ENCODE peak calls at places on chromosomes 12 and 14, in eight cellular contexts. Q, I, S, J, B, F, K and A are unnamed samples.

GRCh38 chr12:94560416-94561221 is 89.7 kb downstream of the TMCC3 start:
- DNase-seq in F (no peak), B (no peak), J (peak), S (peak), I (no peak), K (no peak), Q (peak), A (peak)

GRCh38 chr12:92859650-92860386 is 69.3 kb downstream of the EEA1 start:
- DNase-seq in I (no peak), K (no peak), Q (no peak), J (no peak), B (no peak), S (no peak), F (no peak), A (no peak)

GRCh38 chr14:103894034-103894722 is 34.1 kb upstream of the TDRD9 start:
- DNase-seq in B (no peak), I (no peak), J (no peak), F (no peak), S (no peak), K (no peak), Q (no peak), A (no peak)

GRCh38 chr14:89578048-89578619 is 161.1 kb upstream of the FOXN3 start:
- DNase-seq in K (no peak), J (no peak), Q (peak), F (no peak), B (no peak), I (no peak), S (no peak), A (peak)

GRCh38 chr12:98998697-98999299 is 353.7 kb downstream of the APAF1 start:
- DNase-seq in S (no peak), I (no peak), K (no peak), Q (peak), F (peak), B (no peak), J (no peak), A (peak)

GRCh38 chr14:101819251-101819990 is 57.9 kb downstream of the PPP2R5C start:
- DNase-seq in F (no peak), Q (no peak), I (no peak), K (no peak), J (no peak), B (no peak), S (no peak), A (no peak)

GRCh38 chr12:115023898-115024297 is 339.9 kb upstream of the TBX3 start:
- DNase-seq in S (no peak), K (no peak), J (no peak), F (no peak), Q (no peak), I (no peak), B (no peak), A (no peak)

GRCh38 chr14:79708426-79708825 is 502.9 kb downstream of the DIO2 start:
- DNase-seq in B (no peak), Q (no peak), J (no peak), I (no peak), F (no peak), K (no peak), S (no peak), A (no peak)

GRCh38 chr12:115070313-115070712 is 386.3 kb upstream of the TBX3 start:
- DNase-seq in S (no peak), Q (peak), F (no peak), J (no peak), K (no peak), B (no peak), I (no peak), A (no peak)

GRCh38 chr14:53670701-53671100 is 285.9 kb downstream of the BMP4 start:
- DNase-seq in F (no peak), Q (peak), J (no peak), K (no peak), I (no peak), S (no peak), B (no peak), A (peak)

GRCh38 chr12:2513141-2514037 is 281.4 kb upstream of the FKBP4 start:
- DNase-seq in Q (no peak), K (no peak), F (no peak), I (no peak), S (no peak), J (no peak), B (no peak), A (no peak)

GRCh38 chr14:31926123-31926522 is 151.0 kb upstream of the ARHGAP5 start:
- DNase-seq in I (no peak), Q (peak), B (no peak), J (no peak), K (no peak), F (peak), S (no peak), A (peak)

GRCh38 chr14:88229428-88229827 is 93.6 kb downstream of the KCNK10 start:
- DNase-seq in J (no peak), F (no peak), B (no peak), K (no peak), I (no peak), Q (peak), S (no peak), A (no peak)

GRCh38 chr12:81125691-81126090 is 47.8 kb downstream of the ACSS3 start:
- DNase-seq in J (no peak), I (no peak), F (no peak), B (no peak), S (no peak), K (no peak), Q (no peak), A (no peak)

GRCh38 chr12:108717243-108717642 is 14.1 kb downstream of the CORO1C start:
- DNase-seq in I (no peak), J (no peak), S (no peak), Q (no peak), B (no peak), K (no peak), F (no peak), A (no peak)

GRCh38 chr12:122990961-122991622 is 10.6 kb downstream of the ARL6IP4 start:
- DNase-seq in S (no peak), J (no peak), F (no peak), Q (no peak), I (no peak), B (no peak), K (no peak), A (no peak)

GRCh38 chr12:57736743-57737466 is 1.6 kb downstream of the AGAP2 start:
- DNase-seq in J (no peak), F (no peak), K (no peak), B (no peak), Q (no peak), I (no peak), S (no peak), A (no peak)